ENCODE peak calls at places on chromosomes 3 and 15, in four cellular contexts. L, K, C and R are unnamed samples.

GRCh38 chr3:194315088-194315964 is 35.8 kb downstream of the CPN2 start:
- DNase-seq in L (peak; percentile 95), K (peak; percentile 85), C (peak; percentile 78), R (peak; percentile 53)

GRCh38 chr3:114846779-114847178 is 300.3 kb downstream of the ZBTB20 start:
- DNase-seq in L (no peak), K (no peak), C (no peak), R (no peak)

GRCh38 chr3:46713898-46714552 is 3.6 kb downstream of the PRSS50 start:
- DNase-seq in L (peak; percentile 61), K (no peak), C (peak; percentile 39), R (no peak)

GRCh38 chr3:70108072-70108471 is 108.5 kb downstream of the SAMMSON start:
- DNase-seq in L (peak; percentile 19), K (no peak), C (no peak), R (no peak)

GRCh38 chr3:150063237-150063636 is 92.5 kb upstream of the PFN2 start:
- DNase-seq in L (no peak), K (no peak), C (no peak), R (no peak)

GRCh38 chr3:122332551-122332950 is 7.5 kb downstream of the CSTA start:
- DNase-seq in L (no peak), K (no peak), C (no peak), R (no peak)

GRCh38 chr3:194203482-194204035 is 67.6 kb downstream of the HES1 start:
- DNase-seq in L (no peak), K (no peak), C (peak; percentile 60), R (no peak)

GRCh38 chr15:93803406-93803805 is 428.0 kb upstream of the MCTP2 start:
- DNase-seq in L (peak; percentile 14), K (no peak), C (no peak), R (no peak)

GRCh38 chr15:80977627-80978036 is 12.0 kb downstream of the MESD start:
- DNase-seq in L (peak; percentile 58), K (no peak), C (no peak), R (peak; percentile 25)

GRCh38 chr3:123406598-123406997 is 42.3 kb downstream of the ADCY5 start:
- DNase-seq in L (no peak), K (no peak), C (no peak), R (peak; percentile 42)

GRCh38 chr15:39125904-39126303 is 455.0 kb upstream of the THBS1 start:
- DNase-seq in L (peak; percentile 83), K (no peak), C (no peak), R (no peak)

GRCh38 chr3:128318275-128318920 is 148.3 kb downstream of the DNAJB8 start:
- DNase-seq in L (no peak), K (no peak), C (no peak), R (no peak)

GRCh38 chr3:129738189-129738588 is 131.7 kb upstream of the PLXND1 start:
- DNase-seq in L (no peak), K (no peak), C (no peak), R (no peak)

GRCh38 chr3:18758047-18758704 is 333.0 kb upstream of the SATB1 start:
- DNase-seq in L (no peak), K (no peak), C (peak; percentile 46), R (no peak)

GRCh38 chr15:90470453-90470852 is 59.3 kb upstream of the CRTC3 start:
- DNase-seq in L (no peak), K (no peak), C (no peak), R (no peak)

GRCh38 chr15:49560045-49560444 is 60.6 kb downstream of the FAM227B start:
- DNase-seq in L (no peak), K (no peak), C (no peak), R (no peak)

GRCh38 chr3:134211797-134212196 is 38.9 kb downstream of the RYK start:
- DNase-seq in L (peak; percentile 60), K (peak; percentile 16), C (no peak), R (no peak)

GRCh38 chr3:39176025-39176714 is 16.2 kb downstream of the XIRP1 start:
- DNase-seq in L (no peak), K (no peak), C (no peak), R (no peak)

GRCh38 chr3:156216852-156217251 is 96.5 kb downstream of the KCNAB1 start:
- DNase-seq in L (no peak), K (no peak), C (no peak), R (no peak)

GRCh38 chr3:139477710-139478640 is 1.7 kb upstream of the RBP2 start:
- DNase-seq in L (no peak), K (no peak), C (no peak), R (no peak)

GRCh38 chr15:88803920-88804247 is 648 bp downstream of the ACAN start:
- DNase-seq in L (no peak), K (no peak), C (no peak), R (no peak)

GRCh38 chr3:100777271-100777670 is 68.0 kb downstream of the TFG start:
- DNase-seq in L (no peak), K (no peak), C (no peak), R (no peak)

GRCh38 chr15:71485094-71485693 is 325.2 kb upstream of the NR2E3 start:
- DNase-seq in L (no peak), K (no peak), C (no peak), R (no peak)

GRCh38 chr15:49844390-49844789 is 223.5 kb downstream of the DTWD1 start:
- DNase-seq in L (no peak), K (no peak), C (no peak), R (no peak)

GRCh38 chr15:41429003-41429890 is 12.4 kb downstream of the RTF1 start:
- DNase-seq in L (no peak), K (no peak), C (no peak), R (no peak)

GRCh38 chr3:148042663-148043445 is 633.7 kb downstream of the ZIC1 start:
- DNase-seq in L (peak; percentile 86), K (no peak), C (no peak), R (no peak)

GRCh38 chr3:119311191-119311925 is 17.2 kb downstream of the ARHGAP31 start:
- DNase-seq in L (peak; percentile 86), K (peak; percentile 92), C (no peak), R (no peak)

GRCh38 chr3:187957209-187957981 is 196.6 kb upstream of the LPP start:
- DNase-seq in L (no peak), K (no peak), C (no peak), R (no peak)

GRCh38 chr3:193970773-193971206 is 165.2 kb upstream of the HES1 start:
- DNase-seq in L (peak; percentile 58), K (no peak), C (no peak), R (no peak)

GRCh38 chr3:105584351-105584790 is 217.7 kb downstream of the ALCAM start:
- DNase-seq in L (no peak), K (no peak), C (no peak), R (no peak)

GRCh38 chr15:75235760-75236729 is 22.1 kb upstream of the GOLGA6C start:
- DNase-seq in L (no peak), K (no peak), C (peak; percentile 6), R (no peak)

GRCh38 chr3:184773341-184774186 is 38.4 kb upstream of the VPS8 start:
- DNase-seq in L (no peak), K (no peak), C (no peak), R (no peak)

GRCh38 chr3:100169186-100169585 is 54.9 kb upstream of the FILIP1L start:
- DNase-seq in L (no peak), K (no peak), C (no peak), R (no peak)

GRCh38 chr3:152050782-152051405 is 177.5 kb downstream of the SUCNR1 start:
- DNase-seq in L (no peak), K (no peak), C (no peak), R (no peak)

GRCh38 chr3:132659370-132660055 is at the start of gene ACAD11:
- DNase-seq in L (peak; percentile 75), K (peak; percentile 29), C (peak; percentile 56), R (peak; percentile 65)

GRCh38 chr3:80263260-80263659 is 495.5 kb upstream of the ROBO1 start:
- DNase-seq in L (no peak), K (no peak), C (no peak), R (no peak)

GRCh38 chr3:50388021-50388719 is 28.8 kb upstream of the TMEM115 start:
- DNase-seq in L (no peak), K (no peak), C (no peak), R (no peak)

GRCh38 chr3:36895488-36896409 is 49.1 kb downstream of the TRANK1 start:
- DNase-seq in L (no peak), K (no peak), C (no peak), R (no peak)